ENCODE peak calls at places on chromosomes 13 and 19, in ten cellular contexts. W is tibial artery, V is stomach, Q is astrocyte, R is colonic mucosa, M is A549, N is suprapubic skin, E is uterus, X is tibial nerve, I is transverse colon. H is an unnamed sample.
A peak's percentile ranks its signal among the peaks of the same experiment; 100 is the strongest.

GRCh38 chr19:42229855-42230331 is 9.8 kb downstream of the ZNF526 start:
- DNase-seq in E (no peak), I (no peak), Q (no peak), W (no peak), N (no peak), X (no peak), M (no peak), V (no peak), R (no peak), H (no peak)

GRCh38 chr19:56927294-56927693 is 86.8 kb upstream of the PEG3 start:
- DNase-seq in N (no peak), V (no peak), M (no peak), E (no peak), Q (no peak), W (no peak), X (no peak), R (no peak), I (no peak), H (no peak)

GRCh38 chr13:22061371-22061805 is 390.5 kb downstream of the FGF9 start:
- DNase-seq in E (no peak), V (no peak), X (no peak), R (no peak), I (no peak), N (no peak), M (no peak), Q (no peak), W (no peak), H (no peak)

GRCh38 chr13:112891477-112892401 is 77.3 kb upstream of the MCF2L start:
- DNase-seq in I (no peak), R (no peak), V (peak; percentile 40), W (no peak), M (no peak), E (no peak), X (no peak), N (no peak), Q (no peak), H (no peak)

GRCh38 chr19:28864024-28864503 is 348.9 kb downstream of the UQCRFS1 start:
- DNase-seq in V (no peak), N (no peak), W (no peak), Q (no peak), I (no peak), R (no peak), M (no peak), X (no peak), E (no peak), H (no peak)

GRCh38 chr13:20141238-20142018 is 19.4 kb downstream of the GJA3 start:
- DNase-seq in V (no peak), W (no peak), Q (no peak), I (no peak), X (no peak), N (peak; percentile 44), E (no peak), M (no peak), R (no peak), H (peak; percentile 31)

GRCh38 chr13:72853000-72853399 is 71.1 kb downstream of the PIBF1 start:
- DNase-seq in N (no peak), X (no peak), W (no peak), E (no peak), V (no peak), M (no peak), R (no peak), I (no peak), Q (peak; percentile 2), H (no peak)

GRCh38 chr13:40059540-40060232 is 404.2 kb downstream of the COG6 start:
- DNase-seq in E (no peak), N (no peak), W (no peak), Q (no peak), I (no peak), M (no peak), V (no peak), X (no peak), R (no peak), H (no peak)

GRCh38 chr19:39428309-39429112 is 7.2 kb downstream of the RPS16 start:
- DNase-seq in Q (peak; percentile 91), I (peak; percentile 51), X (no peak), W (peak; percentile 81), M (peak; percentile 81), E (peak; percentile 82), V (peak; percentile 52), N (no peak), R (peak; percentile 25), H (peak; percentile 89)

GRCh38 chr13:84844473-84844872 is 954.7 kb downstream of the SLITRK6 start:
- DNase-seq in Q (no peak), R (no peak), V (no peak), N (no peak), X (no peak), E (no peak), I (no peak), M (peak; percentile 0), W (no peak), H (no peak)

GRCh38 chr19:49119411-49120324 is at the start of gene PPFIA3:
- DNase-seq in X (peak; percentile 41), I (peak; percentile 65), N (no peak), E (peak; percentile 64), W (peak; percentile 79), R (peak; percentile 59), M (no peak), Q (peak; percentile 25), V (peak; percentile 77), H (no peak)

GRCh38 chr19:49117677-49118564 is 1.0 kb downstream of the C19orf73 start:
- DNase-seq in N (no peak), W (no peak), M (no peak), Q (no peak), E (no peak), R (peak; percentile 45), I (no peak), X (no peak), V (no peak), H (no peak)

GRCh38 chr19:49120325-49120683 is 960 bp downstream of the PPFIA3 start:
- DNase-seq in M (no peak), V (no peak), E (no peak), N (no peak), R (no peak), X (no peak), W (no peak), Q (no peak), I (no peak), H (no peak)

GRCh38 chr19:49120868-49121267 is 1.5 kb downstream of the PPFIA3 start:
- DNase-seq in I (no peak), M (no peak), X (no peak), W (no peak), V (no peak), R (no peak), Q (no peak), E (no peak), N (no peak), H (no peak)

DNA sequence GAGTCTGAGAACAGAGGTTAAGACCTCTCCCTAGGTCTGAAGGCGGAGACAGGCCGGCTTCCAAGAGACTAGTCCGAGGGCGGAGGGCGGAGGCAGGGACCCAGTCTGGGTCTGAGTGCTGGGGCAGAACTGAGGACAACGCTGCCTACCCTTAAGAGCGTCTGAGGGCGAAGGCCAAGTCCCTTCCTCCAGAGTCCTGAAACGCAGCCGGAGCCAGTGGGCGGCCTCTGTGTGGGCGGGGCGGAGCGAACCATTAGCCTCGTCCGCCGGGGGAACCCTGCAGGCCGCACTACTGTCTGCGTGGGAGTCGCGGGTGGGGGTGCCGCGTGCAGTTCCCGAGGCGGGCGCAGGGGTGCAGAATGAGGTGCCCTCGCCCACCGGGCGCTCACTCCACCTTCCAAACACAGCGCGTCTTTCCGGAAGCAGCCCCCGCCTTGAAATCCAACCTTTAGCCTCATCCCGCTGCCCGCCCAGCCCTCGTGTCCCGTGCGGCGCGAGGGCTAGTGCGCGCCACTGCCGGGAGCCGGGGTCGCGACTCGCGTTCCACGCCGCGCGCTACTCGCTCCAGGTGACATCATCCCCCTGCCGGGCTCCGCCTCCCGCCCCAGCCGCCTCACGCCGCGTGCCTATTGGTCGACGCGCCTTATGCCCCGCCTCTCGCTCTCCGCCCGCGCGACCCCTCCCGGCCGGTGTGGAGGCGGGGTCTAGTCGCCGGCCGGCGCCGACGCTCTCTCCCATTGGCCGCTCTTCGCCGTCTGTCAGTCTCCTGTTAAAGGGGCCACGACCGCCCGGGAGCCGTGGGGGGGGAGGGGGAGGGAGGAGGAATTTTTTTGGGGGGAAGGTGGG is at the start of gene C19orf73:
- DNase-seq in M (peak; percentile 94), X (peak; percentile 85), N (peak; percentile 97), W (peak; percentile 97), R (peak; percentile 96), E (peak; percentile 95), V (peak; percentile 96), Q (peak; percentile 75), I (peak; percentile 97), H (peak; percentile 94)
- TF ChIP-seq CTCF in M (no peak), X (peak; percentile 17), N (peak; percentile 34), W (no peak), R (no peak), E (peak; percentile 33), V (no peak), Q (no peak), I (peak; percentile 9), H (no peak)

DNA sequence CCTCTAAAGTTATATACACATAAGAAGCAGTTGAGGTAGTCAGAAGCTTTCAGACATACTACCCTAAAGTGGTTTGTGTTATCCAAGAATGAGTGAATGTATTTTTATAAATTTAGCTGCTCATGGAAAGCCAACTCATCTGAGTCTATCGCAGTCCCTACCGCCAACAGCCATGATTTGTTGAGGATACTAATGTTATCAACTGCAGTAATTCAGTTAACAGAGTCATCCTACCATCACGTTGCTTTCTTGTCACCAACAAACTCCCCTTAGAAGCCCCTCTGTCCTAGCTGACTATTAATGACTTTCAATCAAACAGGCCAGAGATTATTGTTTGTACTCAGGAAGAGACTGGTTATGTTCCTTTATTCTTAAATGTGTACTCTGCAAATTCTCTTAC is 169.9 kb downstream of the DCT start:
- DNase-seq in W (no peak), R (no peak), Q (no peak), E (no peak), X (no peak), I (no peak), M (no peak), N (no peak), V (no peak), H (no peak)
- H3K27ac ChIP-seq in W (peak overlapping the region; percentile 14), R (no peak overlapping the region), Q (peak overlapping the region; percentile 88), E (no peak overlapping the region), X (no peak overlapping the region), I (no peak overlapping the region), M (peak overlapping the region; percentile 41), N (no peak overlapping the region), V (no peak overlapping the region), H (no peak overlapping the region)

GRCh38 chr19:36748431-36749275 is 24.0 kb downstream of the ZNF850 start:
- DNase-seq in W (no peak), V (no peak), E (no peak), X (no peak), Q (no peak), I (no peak), N (no peak), R (no peak), M (no peak), H (no peak)
- TF ChIP-seq CTCF in W (no peak), V (no peak), E (no peak), X (no peak), Q (no peak), I (no peak), N (no peak), R (no peak), M (no peak), H (no peak)

DNA sequence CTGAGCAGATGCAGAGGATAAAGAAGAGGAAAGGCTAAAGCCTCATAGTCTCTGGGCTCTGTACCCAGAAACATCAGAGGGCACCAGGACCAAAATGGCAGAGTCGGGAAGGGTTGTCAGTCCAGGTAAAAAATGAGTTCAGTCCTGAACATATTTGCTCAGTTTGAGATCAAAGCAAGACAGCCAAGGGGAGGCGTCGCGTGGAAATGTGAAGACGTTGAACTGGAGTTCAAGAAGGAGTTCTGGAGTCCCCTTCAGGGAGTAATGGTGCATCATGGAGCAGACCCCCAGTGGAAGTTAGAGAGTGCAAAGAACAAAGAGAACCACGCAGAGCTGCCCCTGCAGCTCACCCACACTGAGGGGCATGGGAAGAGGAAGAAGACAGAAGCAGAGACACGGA is 4.8 kb downstream of the COL4A1 start:
- DNase-seq in I (no peak), M (no peak), E (peak; percentile 14), X (no peak), N (peak; percentile 24), Q (no peak), W (no peak), V (no peak), R (no peak), H (no peak)
- H3K27ac ChIP-seq in I (peak overlapping the region; percentile 98), M (no peak overlapping the region), E (peak overlapping the region; percentile 100), X (no peak overlapping the region), N (no peak overlapping the region), Q (peak overlapping the region; percentile 21), W (peak overlapping the region; percentile 96), V (peak overlapping the region; percentile 92), R (peak overlapping the region; percentile 28), H (peak overlapping the region; percentile 99)